ENCODE peak calls at places on chromosomes 7 and 10, in eight cellular contexts. One of them, this sample, is unnamed.

GRCh38 chr7:1021931-1022330 is 22.4 kb upstream of the GPR146 start:
- DNase-seq in activated naive CD4-positive, alpha-beta T cell treated with anti-CD3 and anti-CD28 coated beads, Interleukin-2, amount 10 ng/mL, durations not matched to agents 7 days and 5 days: no peak
- DNase-seq in AG08396: no peak
- DNase-seq in H54: no peak
- DNase-seq in spleen: peak
- DNase-seq in stomach: no peak
- DNase-seq in LNCaP clone FGC: no peak
- DNase-seq in mucosa of gallbladder: no peak
- DNase-seq in this sample: no peak

GRCh38 chr10:20446794-20447193 is 450.3 kb downstream of the NEBL start:
- DNase-seq in AG08396: no peak
- DNase-seq in LNCaP clone FGC: peak
- DNase-seq in activated naive CD4-positive, alpha-beta T cell treated with anti-CD3 and anti-CD28 coated beads, Interleukin-2, amount 10 ng/mL, durations not matched to agents 7 days and 5 days: no peak
- DNase-seq in mucosa of gallbladder: no peak
- DNase-seq in stomach: no peak
- DNase-seq in H54: no peak
- DNase-seq in spleen: no peak
- DNase-seq in this sample: no peak

GRCh38 chr10:43048301-43049051 is 28.4 kb upstream of the RET start:
- DNase-seq in stomach: no peak
- DNase-seq in AG08396: peak
- DNase-seq in mucosa of gallbladder: no peak
- DNase-seq in H54: no peak
- DNase-seq in activated naive CD4-positive, alpha-beta T cell treated with anti-CD3 and anti-CD28 coated beads, Interleukin-2, amount 10 ng/mL, durations not matched to agents 7 days and 5 days: peak
- DNase-seq in LNCaP clone FGC: no peak
- DNase-seq in spleen: no peak
- DNase-seq in this sample: no peak

GRCh38 chr10:120938822-120939221 is 87.7 kb downstream of the WDR11 start:
- DNase-seq in mucosa of gallbladder: no peak
- DNase-seq in stomach: no peak
- DNase-seq in H54: no peak
- DNase-seq in spleen: no peak
- DNase-seq in AG08396: no peak
- DNase-seq in activated naive CD4-positive, alpha-beta T cell treated with anti-CD3 and anti-CD28 coated beads, Interleukin-2, amount 10 ng/mL, durations not matched to agents 7 days and 5 days: no peak
- DNase-seq in LNCaP clone FGC: no peak
- DNase-seq in this sample: no peak

GRCh38 chr7:157576415-157576814 is 239.6 kb downstream of the DNAJB6 start:
- DNase-seq in AG08396: no peak
- DNase-seq in activated naive CD4-positive, alpha-beta T cell treated with anti-CD3 and anti-CD28 coated beads, Interleukin-2, amount 10 ng/mL, durations not matched to agents 7 days and 5 days: peak
- DNase-seq in spleen: peak
- DNase-seq in mucosa of gallbladder: peak
- DNase-seq in LNCaP clone FGC: no peak
- DNase-seq in stomach: no peak
- DNase-seq in H54: no peak
- DNase-seq in this sample: peak

GRCh38 chr10:31353574-31353973 is 34.6 kb downstream of the ZEB1 start:
- DNase-seq in activated naive CD4-positive, alpha-beta T cell treated with anti-CD3 and anti-CD28 coated beads, Interleukin-2, amount 10 ng/mL, durations not matched to agents 7 days and 5 days: no peak
- DNase-seq in H54: peak
- DNase-seq in LNCaP clone FGC: peak
- DNase-seq in AG08396: peak
- DNase-seq in stomach: no peak
- DNase-seq in mucosa of gallbladder: no peak
- DNase-seq in spleen: no peak
- DNase-seq in this sample: no peak

GRCh38 chr10:132784582-132785432 is 1.1 kb downstream of the NKX6-2 start:
- DNase-seq in mucosa of gallbladder: no peak
- DNase-seq in stomach: no peak
- DNase-seq in spleen: no peak
- DNase-seq in activated naive CD4-positive, alpha-beta T cell treated with anti-CD3 and anti-CD28 coated beads, Interleukin-2, amount 10 ng/mL, durations not matched to agents 7 days and 5 days: no peak
- DNase-seq in LNCaP clone FGC: no peak
- DNase-seq in H54: no peak
- DNase-seq in AG08396: no peak
- DNase-seq in this sample: no peak

GRCh38 chr10:71427246-71427645 is 30.5 kb downstream of the CDH23 start:
- DNase-seq in activated naive CD4-positive, alpha-beta T cell treated with anti-CD3 and anti-CD28 coated beads, Interleukin-2, amount 10 ng/mL, durations not matched to agents 7 days and 5 days: no peak
- DNase-seq in H54: no peak
- DNase-seq in mucosa of gallbladder: no peak
- DNase-seq in LNCaP clone FGC: no peak
- DNase-seq in AG08396: no peak
- DNase-seq in stomach: no peak
- DNase-seq in spleen: no peak
- DNase-seq in this sample: no peak

GRCh38 chr10:5216801-5217200 is 20.2 kb downstream of the AKR1C4 start:
- DNase-seq in AG08396: no peak
- DNase-seq in H54: no peak
- DNase-seq in LNCaP clone FGC: no peak
- DNase-seq in activated naive CD4-positive, alpha-beta T cell treated with anti-CD3 and anti-CD28 coated beads, Interleukin-2, amount 10 ng/mL, durations not matched to agents 7 days and 5 days: no peak
- DNase-seq in stomach: no peak
- DNase-seq in spleen: no peak
- DNase-seq in mucosa of gallbladder: no peak
- DNase-seq in this sample: no peak

GRCh38 chr7:10708447-10708846 is 265.2 kb upstream of the PHF14 start:
- DNase-seq in activated naive CD4-positive, alpha-beta T cell treated with anti-CD3 and anti-CD28 coated beads, Interleukin-2, amount 10 ng/mL, durations not matched to agents 7 days and 5 days: no peak
- DNase-seq in stomach: no peak
- DNase-seq in LNCaP clone FGC: peak
- DNase-seq in spleen: no peak
- DNase-seq in H54: no peak
- DNase-seq in mucosa of gallbladder: no peak
- DNase-seq in AG08396: no peak
- DNase-seq in this sample: no peak

GRCh38 chr10:73815719-73816030 is 4.3 kb upstream of the NDST2 start:
- DNase-seq in LNCaP clone FGC: no peak
- DNase-seq in spleen: no peak
- DNase-seq in activated naive CD4-positive, alpha-beta T cell treated with anti-CD3 and anti-CD28 coated beads, Interleukin-2, amount 10 ng/mL, durations not matched to agents 7 days and 5 days: no peak
- DNase-seq in AG08396: no peak
- DNase-seq in stomach: no peak
- DNase-seq in H54: no peak
- DNase-seq in mucosa of gallbladder: no peak
- DNase-seq in this sample: no peak

GRCh38 chr10:28375399-28376354 is 72.8 kb upstream of the MPP7 start:
- DNase-seq in stomach: no peak
- DNase-seq in mucosa of gallbladder: peak
- DNase-seq in AG08396: peak
- DNase-seq in H54: peak
- DNase-seq in activated naive CD4-positive, alpha-beta T cell treated with anti-CD3 and anti-CD28 coated beads, Interleukin-2, amount 10 ng/mL, durations not matched to agents 7 days and 5 days: no peak
- DNase-seq in spleen: no peak
- DNase-seq in LNCaP clone FGC: peak
- DNase-seq in this sample: no peak

GRCh38 chr7:72441791-72442190 is 29.7 kb upstream of the CALN1 start:
- DNase-seq in H54: peak
- DNase-seq in LNCaP clone FGC: no peak
- DNase-seq in spleen: no peak
- DNase-seq in activated naive CD4-positive, alpha-beta T cell treated with anti-CD3 and anti-CD28 coated beads, Interleukin-2, amount 10 ng/mL, durations not matched to agents 7 days and 5 days: no peak
- DNase-seq in mucosa of gallbladder: no peak
- DNase-seq in stomach: no peak
- DNase-seq in AG08396: no peak
- DNase-seq in this sample: no peak

GRCh38 chr7:100827330-100828226 is at the start of gene EPHB4:
- DNase-seq in H54: peak
- DNase-seq in stomach: peak
- DNase-seq in activated naive CD4-positive, alpha-beta T cell treated with anti-CD3 and anti-CD28 coated beads, Interleukin-2, amount 10 ng/mL, durations not matched to agents 7 days and 5 days: peak
- DNase-seq in spleen: peak
- DNase-seq in LNCaP clone FGC: no peak
- DNase-seq in AG08396: peak
- DNase-seq in mucosa of gallbladder: peak
- DNase-seq in this sample: no peak

GRCh38 chr7:37097276-37097675 is 351.4 kb downstream of the ELMO1 start:
- DNase-seq in activated naive CD4-positive, alpha-beta T cell treated with anti-CD3 and anti-CD28 coated beads, Interleukin-2, amount 10 ng/mL, durations not matched to agents 7 days and 5 days: no peak
- DNase-seq in mucosa of gallbladder: no peak
- DNase-seq in AG08396: no peak
- DNase-seq in spleen: no peak
- DNase-seq in stomach: no peak
- DNase-seq in LNCaP clone FGC: no peak
- DNase-seq in H54: no peak
- DNase-seq in this sample: no peak

GRCh38 chr7:102813256-102814024 is 64.6 kb downstream of the FAM185A start:
- DNase-seq in AG08396: no peak
- DNase-seq in stomach: no peak
- DNase-seq in spleen: no peak
- DNase-seq in activated naive CD4-positive, alpha-beta T cell treated with anti-CD3 and anti-CD28 coated beads, Interleukin-2, amount 10 ng/mL, durations not matched to agents 7 days and 5 days: no peak
- DNase-seq in H54: no peak
- DNase-seq in mucosa of gallbladder: no peak
- DNase-seq in LNCaP clone FGC: peak
- DNase-seq in this sample: no peak

GRCh38 chr7:159012353-159013069 is 132.2 kb downstream of the VIPR2 start:
- DNase-seq in spleen: no peak
- DNase-seq in AG08396: no peak
- DNase-seq in mucosa of gallbladder: peak
- DNase-seq in stomach: peak
- DNase-seq in H54: no peak
- DNase-seq in LNCaP clone FGC: peak
- DNase-seq in activated naive CD4-positive, alpha-beta T cell treated with anti-CD3 and anti-CD28 coated beads, Interleukin-2, amount 10 ng/mL, durations not matched to agents 7 days and 5 days: no peak
- DNase-seq in this sample: no peak

GRCh38 chr7:27201231-27202017 is 1.5 kb upstream of the HOXA13 start:
- DNase-seq in mucosa of gallbladder: no peak
- DNase-seq in LNCaP clone FGC: no peak
- DNase-seq in spleen: peak
- DNase-seq in AG08396: no peak
- DNase-seq in stomach: no peak
- DNase-seq in H54: no peak
- DNase-seq in activated naive CD4-positive, alpha-beta T cell treated with anti-CD3 and anti-CD28 coated beads, Interleukin-2, amount 10 ng/mL, durations not matched to agents 7 days and 5 days: no peak
- DNase-seq in this sample: no peak

GRCh38 chr10:95221124-95221523 is 27.1 kb downstream of the ACSM6 start:
- DNase-seq in spleen: no peak
- DNase-seq in AG08396: no peak
- DNase-seq in LNCaP clone FGC: no peak
- DNase-seq in stomach: no peak
- DNase-seq in mucosa of gallbladder: no peak
- DNase-seq in H54: no peak
- DNase-seq in activated naive CD4-positive, alpha-beta T cell treated with anti-CD3 and anti-CD28 coated beads, Interleukin-2, amount 10 ng/mL, durations not matched to agents 7 days and 5 days: no peak
- DNase-seq in this sample: no peak

GRCh38 chr7:157843336-157844140 is 506.7 kb downstream of the DNAJB6 start:
- DNase-seq in LNCaP clone FGC: no peak
- DNase-seq in AG08396: no peak
- DNase-seq in mucosa of gallbladder: no peak
- DNase-seq in activated naive CD4-positive, alpha-beta T cell treated with anti-CD3 and anti-CD28 coated beads, Interleukin-2, amount 10 ng/mL, durations not matched to agents 7 days and 5 days: no peak
- DNase-seq in spleen: peak
- DNase-seq in stomach: no peak
- DNase-seq in H54: no peak
- DNase-seq in this sample: no peak

GRCh38 chr7:26245150-26245549 is 43.6 kb downstream of the CBX3 start:
- DNase-seq in mucosa of gallbladder: no peak
- DNase-seq in AG08396: no peak
- DNase-seq in activated naive CD4-positive, alpha-beta T cell treated with anti-CD3 and anti-CD28 coated beads, Interleukin-2, amount 10 ng/mL, durations not matched to agents 7 days and 5 days: no peak
- DNase-seq in spleen: no peak
- DNase-seq in H54: no peak
- DNase-seq in LNCaP clone FGC: no peak
- DNase-seq in stomach: no peak
- DNase-seq in this sample: no peak

GRCh38 chr7:30001953-30002352 is 12.4 kb upstream of the SCRN1 start:
- DNase-seq in stomach: no peak
- DNase-seq in AG08396: no peak
- DNase-seq in H54: no peak
- DNase-seq in mucosa of gallbladder: no peak
- DNase-seq in LNCaP clone FGC: no peak
- DNase-seq in activated naive CD4-positive, alpha-beta T cell treated with anti-CD3 and anti-CD28 coated beads, Interleukin-2, amount 10 ng/mL, durations not matched to agents 7 days and 5 days: no peak
- DNase-seq in spleen: no peak
- DNase-seq in this sample: no peak

GRCh38 chr7:3670898-3671297 is 369.8 kb downstream of the SDK1 start:
- DNase-seq in mucosa of gallbladder: no peak
- DNase-seq in activated naive CD4-positive, alpha-beta T cell treated with anti-CD3 and anti-CD28 coated beads, Interleukin-2, amount 10 ng/mL, durations not matched to agents 7 days and 5 days: no peak
- DNase-seq in LNCaP clone FGC: no peak
- DNase-seq in AG08396: no peak
- DNase-seq in spleen: no peak
- DNase-seq in H54: no peak
- DNase-seq in stomach: no peak
- DNase-seq in this sample: no peak

GRCh38 chr10:17758200-17758599 is 6.2 kb downstream of the TMEM236 start:
- DNase-seq in mucosa of gallbladder: no peak
- DNase-seq in AG08396: no peak
- DNase-seq in activated naive CD4-positive, alpha-beta T cell treated with anti-CD3 and anti-CD28 coated beads, Interleukin-2, amount 10 ng/mL, durations not matched to agents 7 days and 5 days: no peak
- DNase-seq in spleen: no peak
- DNase-seq in stomach: no peak
- DNase-seq in H54: no peak
- DNase-seq in LNCaP clone FGC: no peak
- DNase-seq in this sample: no peak

GRCh38 chr10:69486922-69487730 is 35.9 kb downstream of the TSPAN15 start:
- DNase-seq in stomach: no peak
- DNase-seq in LNCaP clone FGC: no peak
- DNase-seq in spleen: peak
- DNase-seq in activated naive CD4-positive, alpha-beta T cell treated with anti-CD3 and anti-CD28 coated beads, Interleukin-2, amount 10 ng/mL, durations not matched to agents 7 days and 5 days: no peak
- DNase-seq in mucosa of gallbladder: no peak
- DNase-seq in AG08396: no peak
- DNase-seq in H54: no peak
- DNase-seq in this sample: no peak

GRCh38 chr10:28587270-28587969 is 54.5 kb downstream of the WAC start:
- DNase-seq in mucosa of gallbladder: no peak
- DNase-seq in spleen: no peak
- DNase-seq in AG08396: peak
- DNase-seq in stomach: peak
- DNase-seq in activated naive CD4-positive, alpha-beta T cell treated with anti-CD3 and anti-CD28 coated beads, Interleukin-2, amount 10 ng/mL, durations not matched to agents 7 days and 5 days: no peak
- DNase-seq in H54: no peak
- DNase-seq in LNCaP clone FGC: no peak
- DNase-seq in this sample: no peak

GRCh38 chr10:63707254-63707910 is 186.2 kb downstream of the REEP3 start:
- DNase-seq in LNCaP clone FGC: peak
- DNase-seq in H54: peak
- DNase-seq in stomach: no peak
- DNase-seq in spleen: no peak
- DNase-seq in AG08396: peak
- DNase-seq in mucosa of gallbladder: peak
- DNase-seq in activated naive CD4-positive, alpha-beta T cell treated with anti-CD3 and anti-CD28 coated beads, Interleukin-2, amount 10 ng/mL, durations not matched to agents 7 days and 5 days: no peak
- DNase-seq in this sample: no peak

GRCh38 chr7:13467111-13467547 is 522.3 kb downstream of the ETV1 start:
- DNase-seq in mucosa of gallbladder: no peak
- DNase-seq in H54: no peak
- DNase-seq in LNCaP clone FGC: no peak
- DNase-seq in activated naive CD4-positive, alpha-beta T cell treated with anti-CD3 and anti-CD28 coated beads, Interleukin-2, amount 10 ng/mL, durations not matched to agents 7 days and 5 days: no peak
- DNase-seq in stomach: no peak
- DNase-seq in spleen: no peak
- DNase-seq in AG08396: no peak
- DNase-seq in this sample: no peak

GRCh38 chr10:73096041-73096451 is 620 bp downstream of the P4HA1 start:
- DNase-seq in LNCaP clone FGC: no peak
- DNase-seq in AG08396: peak
- DNase-seq in activated naive CD4-positive, alpha-beta T cell treated with anti-CD3 and anti-CD28 coated beads, Interleukin-2, amount 10 ng/mL, durations not matched to agents 7 days and 5 days: peak
- DNase-seq in spleen: peak
- DNase-seq in mucosa of gallbladder: peak
- DNase-seq in stomach: peak
- DNase-seq in H54: peak
- DNase-seq in this sample: peak

GRCh38 chr7:127654404-127655392 is 2.7 kb downstream of the SND1 start:
- DNase-seq in spleen: no peak
- DNase-seq in AG08396: no peak
- DNase-seq in LNCaP clone FGC: no peak
- DNase-seq in mucosa of gallbladder: no peak
- DNase-seq in H54: no peak
- DNase-seq in stomach: no peak
- DNase-seq in activated naive CD4-positive, alpha-beta T cell treated with anti-CD3 and anti-CD28 coated beads, Interleukin-2, amount 10 ng/mL, durations not matched to agents 7 days and 5 days: no peak
- DNase-seq in this sample: no peak

GRCh38 chr10:110600487-110601101 is 33.1 kb downstream of the SMC3 start:
- DNase-seq in LNCaP clone FGC: peak
- DNase-seq in spleen: no peak
- DNase-seq in mucosa of gallbladder: no peak
- DNase-seq in activated naive CD4-positive, alpha-beta T cell treated with anti-CD3 and anti-CD28 coated beads, Interleukin-2, amount 10 ng/mL, durations not matched to agents 7 days and 5 days: peak
- DNase-seq in stomach: no peak
- DNase-seq in AG08396: no peak
- DNase-seq in H54: no peak
- DNase-seq in this sample: no peak

GRCh38 chr7:96028729-96029128 is 256.4 kb downstream of the DYNC1I1 start:
- DNase-seq in spleen: no peak
- DNase-seq in stomach: no peak
- DNase-seq in H54: no peak
- DNase-seq in activated naive CD4-positive, alpha-beta T cell treated with anti-CD3 and anti-CD28 coated beads, Interleukin-2, amount 10 ng/mL, durations not matched to agents 7 days and 5 days: no peak
- DNase-seq in AG08396: no peak
- DNase-seq in mucosa of gallbladder: no peak
- DNase-seq in LNCaP clone FGC: no peak
- DNase-seq in this sample: no peak

GRCh38 chr10:95327367-95327766 is 36.6 kb upstream of the PDLIM1 start:
- DNase-seq in spleen: no peak
- DNase-seq in LNCaP clone FGC: no peak
- DNase-seq in AG08396: peak
- DNase-seq in H54: no peak
- DNase-seq in activated naive CD4-positive, alpha-beta T cell treated with anti-CD3 and anti-CD28 coated beads, Interleukin-2, amount 10 ng/mL, durations not matched to agents 7 days and 5 days: no peak
- DNase-seq in mucosa of gallbladder: no peak
- DNase-seq in stomach: peak
- DNase-seq in this sample: no peak

GRCh38 chr7:1314908-1315450 is 82.3 kb downstream of the UNCX start:
- DNase-seq in mucosa of gallbladder: no peak
- DNase-seq in spleen: peak
- DNase-seq in activated naive CD4-positive, alpha-beta T cell treated with anti-CD3 and anti-CD28 coated beads, Interleukin-2, amount 10 ng/mL, durations not matched to agents 7 days and 5 days: no peak
- DNase-seq in LNCaP clone FGC: no peak
- DNase-seq in stomach: no peak
- DNase-seq in AG08396: no peak
- DNase-seq in H54: no peak
- DNase-seq in this sample: no peak